ENCODE peak calls at places on chromosomes 1 and 21, in four cellular contexts. One of them, this sample, is unnamed.

GRCh38 chr1:40162791-40163441 is 1.7 kb downstream of the RLF start:
- DNase-seq in CD8-positive, alpha-beta memory T cell: no peak
- DNase-seq in lower lobe of right lung: no peak
- DNase-seq in gastrocnemius medialis: no peak
- DNase-seq in this sample: no peak

GRCh38 chr1:227577500-227577899 is 14.1 kb downstream of the ZNF678 start:
- DNase-seq in CD8-positive, alpha-beta memory T cell: no peak
- DNase-seq in lower lobe of right lung: no peak
- DNase-seq in gastrocnemius medialis: no peak
- DNase-seq in this sample: no peak

GRCh38 chr1:18681423-18681835 is 50.8 kb downstream of the PAX7 start:
- DNase-seq in CD8-positive, alpha-beta memory T cell: no peak
- DNase-seq in lower lobe of right lung: no peak
- DNase-seq in gastrocnemius medialis: no peak
- DNase-seq in this sample: no peak

GRCh38 chr1:156703741-156704140 is 1.6 kb downstream of the CRABP2 start:
- DNase-seq in CD8-positive, alpha-beta memory T cell: no peak
- DNase-seq in lower lobe of right lung: no peak
- DNase-seq in gastrocnemius medialis: no peak
- DNase-seq in this sample: no peak

GRCh38 chr1:8347635-8348034 is 29.7 kb downstream of the SLC45A1 start:
- DNase-seq in CD8-positive, alpha-beta memory T cell: no peak
- DNase-seq in lower lobe of right lung: no peak
- DNase-seq in gastrocnemius medialis: no peak
- DNase-seq in this sample: no peak

GRCh38 chr21:46022551-46023107 is 41.1 kb downstream of the COL6A1 start:
- DNase-seq in CD8-positive, alpha-beta memory T cell: no peak
- DNase-seq in lower lobe of right lung: no peak
- DNase-seq in gastrocnemius medialis: no peak
- DNase-seq in this sample: no peak

GRCh38 chr1:244964112-244964971 is 100.0 kb upstream of the HNRNPU start:
- DNase-seq in CD8-positive, alpha-beta memory T cell: no peak
- DNase-seq in lower lobe of right lung: no peak
- DNase-seq in gastrocnemius medialis: no peak
- DNase-seq in this sample: no peak

GRCh38 chr1:94878329-94878728 is 48.6 kb downstream of the CNN3 start:
- DNase-seq in CD8-positive, alpha-beta memory T cell: no peak
- DNase-seq in lower lobe of right lung: no peak
- DNase-seq in gastrocnemius medialis: no peak
- DNase-seq in this sample: no peak

GRCh38 chr1:183023601-183024351 is 556 bp downstream of the LAMC1 start:
- DNase-seq in CD8-positive, alpha-beta memory T cell: no peak
- DNase-seq in lower lobe of right lung: peak; percentile 85
- DNase-seq in gastrocnemius medialis: peak; percentile 85
- DNase-seq in this sample: no peak

GRCh38 chr1:175784826-175785225 is 41.4 kb upstream of the TNR start:
- DNase-seq in CD8-positive, alpha-beta memory T cell: no peak
- DNase-seq in lower lobe of right lung: no peak
- DNase-seq in gastrocnemius medialis: no peak
- DNase-seq in this sample: no peak

GRCh38 chr1:207313131-207313530 is 8.3 kb upstream of the CD55 start:
- DNase-seq in CD8-positive, alpha-beta memory T cell: no peak
- DNase-seq in lower lobe of right lung: no peak
- DNase-seq in gastrocnemius medialis: no peak
- DNase-seq in this sample: no peak

GRCh38 chr1:111990878-111991760 is 1.7 kb upstream of the KCND3 start:
- DNase-seq in CD8-positive, alpha-beta memory T cell: no peak
- DNase-seq in lower lobe of right lung: peak; percentile 79
- DNase-seq in gastrocnemius medialis: peak; percentile 66
- DNase-seq in this sample: no peak

GRCh38 chr1:46642091-46642680 is 25.6 kb upstream of the MOB3C start:
- DNase-seq in CD8-positive, alpha-beta memory T cell: no peak
- DNase-seq in lower lobe of right lung: no peak
- DNase-seq in gastrocnemius medialis: no peak
- DNase-seq in this sample: no peak

GRCh38 chr21:42097860-42098259 is 26.7 kb downstream of the UMODL1 start:
- DNase-seq in CD8-positive, alpha-beta memory T cell: no peak
- DNase-seq in lower lobe of right lung: no peak
- DNase-seq in gastrocnemius medialis: no peak
- DNase-seq in this sample: no peak

GRCh38 chr1:64864018-64864945 is 102.1 kb downstream of the JAK1 start:
- DNase-seq in CD8-positive, alpha-beta memory T cell: peak; percentile 74
- DNase-seq in lower lobe of right lung: peak; percentile 81
- DNase-seq in gastrocnemius medialis: peak; percentile 44
- DNase-seq in this sample: peak; percentile 29

GRCh38 chr1:101235696-101236545 is 898 bp upstream of the S1PR1 start:
- DNase-seq in CD8-positive, alpha-beta memory T cell: peak; percentile 73
- DNase-seq in lower lobe of right lung: peak; percentile 65
- DNase-seq in gastrocnemius medialis: peak; percentile 8
- DNase-seq in this sample: peak; percentile 66

GRCh38 chr1:77170687-77171086 is 48.5 kb downstream of the PIGK start:
- DNase-seq in CD8-positive, alpha-beta memory T cell: no peak
- DNase-seq in lower lobe of right lung: no peak
- DNase-seq in gastrocnemius medialis: no peak
- DNase-seq in this sample: no peak

GRCh38 chr1:83741348-83741747 is 257.6 kb downstream of the TTLL7 start:
- DNase-seq in CD8-positive, alpha-beta memory T cell: no peak
- DNase-seq in lower lobe of right lung: no peak
- DNase-seq in gastrocnemius medialis: no peak
- DNase-seq in this sample: no peak

GRCh38 chr21:42079939-42080787 is 9.0 kb downstream of the UMODL1 start:
- DNase-seq in CD8-positive, alpha-beta memory T cell: no peak
- DNase-seq in lower lobe of right lung: no peak
- DNase-seq in gastrocnemius medialis: no peak
- DNase-seq in this sample: no peak

GRCh38 chr21:42221581-42222345 is 2.8 kb downstream of the ABCG1 start:
- DNase-seq in CD8-positive, alpha-beta memory T cell: no peak
- DNase-seq in lower lobe of right lung: no peak
- DNase-seq in gastrocnemius medialis: no peak
- DNase-seq in this sample: no peak

GRCh38 chr1:228370439-228370940 is 36.1 kb downstream of the TRIM11 start:
- DNase-seq in CD8-positive, alpha-beta memory T cell: no peak
- DNase-seq in lower lobe of right lung: peak; percentile 39
- DNase-seq in gastrocnemius medialis: no peak
- DNase-seq in this sample: no peak

DNA sequence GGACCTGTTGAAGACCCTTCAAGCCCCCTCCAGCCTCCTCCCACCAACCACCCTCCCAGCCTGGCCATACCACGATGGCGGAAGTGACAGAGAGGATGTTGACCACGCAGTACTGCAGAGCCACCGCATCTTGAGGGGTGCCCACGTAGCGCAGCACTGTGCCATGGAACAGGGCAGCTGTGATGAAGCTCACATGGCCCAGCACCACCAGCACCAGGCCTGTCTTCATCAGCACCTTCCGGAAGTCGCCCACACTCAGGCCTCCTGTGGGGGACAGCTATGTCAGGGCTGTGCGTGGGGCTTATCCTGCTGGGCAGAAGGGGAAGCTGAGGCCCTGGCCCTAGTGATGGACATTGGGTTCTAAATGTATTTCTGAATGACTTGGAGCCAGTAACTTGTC is 3.1 kb downstream of the TMEM54 start:
- DNase-seq in CD8-positive, alpha-beta memory T cell: no peak
- DNase-seq in lower lobe of right lung: no peak
- DNase-seq in gastrocnemius medialis: no peak
- DNase-seq in this sample: no peak
- H3K27me3 ChIP-seq in CD8-positive, alpha-beta memory T cell: peaks cover 45% of the 10 kb centered on the region
- H3K27me3 ChIP-seq in lower lobe of right lung: peaks cover 37% of the 10 kb centered on the region
- H3K27me3 ChIP-seq in gastrocnemius medialis: peaks cover 15% of the 10 kb centered on the region
- H3K27me3 ChIP-seq in this sample: peaks cover 38% of the 10 kb centered on the region

GRCh38 chr1:218163371-218163770 is 121.7 kb upstream of the RRP15 start:
- DNase-seq in CD8-positive, alpha-beta memory T cell: no peak
- DNase-seq in lower lobe of right lung: no peak
- DNase-seq in gastrocnemius medialis: no peak
- DNase-seq in this sample: no peak

GRCh38 chr1:218164111-218164929 is 120.8 kb upstream of the RRP15 start:
- DNase-seq in CD8-positive, alpha-beta memory T cell: no peak
- DNase-seq in lower lobe of right lung: peak; percentile 48
- DNase-seq in gastrocnemius medialis: no peak
- DNase-seq in this sample: no peak

GRCh38 chr1:218165687-218166088 is 119.4 kb upstream of the RRP15 start:
- DNase-seq in CD8-positive, alpha-beta memory T cell: no peak
- DNase-seq in lower lobe of right lung: no peak
- DNase-seq in gastrocnemius medialis: no peak
- DNase-seq in this sample: no peak

GRCh38 chr1:218164930-218165686 is 120.0 kb upstream of the RRP15 start:
- DNase-seq in CD8-positive, alpha-beta memory T cell: no peak
- DNase-seq in lower lobe of right lung: no peak
- DNase-seq in gastrocnemius medialis: no peak
- DNase-seq in this sample: no peak
- H3K27me3 ChIP-seq in CD8-positive, alpha-beta memory T cell: peaks cover 11% of the 10 kb centered on the region
- H3K27me3 ChIP-seq in lower lobe of right lung: peaks cover 80% of the 10 kb centered on the region
- H3K27me3 ChIP-seq in gastrocnemius medialis: peaks cover 73% of the 10 kb centered on the region
- H3K27me3 ChIP-seq in this sample: peaks cover 17% of the 10 kb centered on the region

GRCh38 chr1:155079487-155080249 is 1.0 kb downstream of the EFNA3 start:
- DNase-seq in CD8-positive, alpha-beta memory T cell: no peak
- DNase-seq in lower lobe of right lung: no peak
- DNase-seq in gastrocnemius medialis: no peak
- DNase-seq in this sample: no peak

GRCh38 chr1:155082941-155083541 is 4.4 kb downstream of the EFNA3 start:
- DNase-seq in CD8-positive, alpha-beta memory T cell: no peak
- DNase-seq in lower lobe of right lung: no peak
- DNase-seq in gastrocnemius medialis: no peak
- DNase-seq in this sample: no peak

GRCh38 chr1:155082301-155082940 is 3.8 kb downstream of the EFNA3 start:
- DNase-seq in CD8-positive, alpha-beta memory T cell: no peak
- DNase-seq in lower lobe of right lung: no peak
- DNase-seq in gastrocnemius medialis: no peak
- DNase-seq in this sample: no peak

GRCh38 chr1:155080250-155081228 is 1.9 kb downstream of the EFNA3 start:
- DNase-seq in CD8-positive, alpha-beta memory T cell: peak; percentile 62
- DNase-seq in lower lobe of right lung: no peak
- DNase-seq in gastrocnemius medialis: no peak
- DNase-seq in this sample: no peak

GRCh38 chr1:155081472-155082300 is 3.0 kb downstream of the EFNA3 start:
- DNase-seq in CD8-positive, alpha-beta memory T cell: no peak
- DNase-seq in lower lobe of right lung: no peak
- DNase-seq in gastrocnemius medialis: no peak
- DNase-seq in this sample: no peak
- H3K27me3 ChIP-seq in CD8-positive, alpha-beta memory T cell: peaks cover 43% of the 10 kb centered on the region
- H3K27me3 ChIP-seq in lower lobe of right lung: peaks cover 56% of the 10 kb centered on the region
- H3K27me3 ChIP-seq in gastrocnemius medialis: peaks cover 54% of the 10 kb centered on the region
- H3K27me3 ChIP-seq in this sample: peaks cover 42% of the 10 kb centered on the region

GRCh38 chr1:152514715-152515453 is 602 bp downstream of the CRCT1 start:
- DNase-seq in CD8-positive, alpha-beta memory T cell: no peak
- DNase-seq in lower lobe of right lung: no peak
- DNase-seq in gastrocnemius medialis: no peak
- DNase-seq in this sample: no peak
- H3K27me3 ChIP-seq in CD8-positive, alpha-beta memory T cell: peaks cover 14% of the 10 kb centered on the region
- H3K27me3 ChIP-seq in lower lobe of right lung: peaks cover 52% of the 10 kb centered on the region
- H3K27me3 ChIP-seq in gastrocnemius medialis: peaks cover 22% of the 10 kb centered on the region
- H3K27me3 ChIP-seq in this sample: peaks cover 19% of the 10 kb centered on the region

GRCh38 chr21:35478096-35479080 is 429.3 kb upstream of the RUNX1 start:
- DNase-seq in CD8-positive, alpha-beta memory T cell: no peak
- DNase-seq in lower lobe of right lung: no peak
- DNase-seq in gastrocnemius medialis: no peak
- DNase-seq in this sample: no peak

GRCh38 chr21:35475768-35476167 is 426.7 kb upstream of the RUNX1 start:
- DNase-seq in CD8-positive, alpha-beta memory T cell: no peak
- DNase-seq in lower lobe of right lung: no peak
- DNase-seq in gastrocnemius medialis: no peak
- DNase-seq in this sample: no peak

GRCh38 chr21:35475006-35475405 is 425.9 kb upstream of the RUNX1 start:
- DNase-seq in CD8-positive, alpha-beta memory T cell: no peak
- DNase-seq in lower lobe of right lung: no peak
- DNase-seq in gastrocnemius medialis: no peak
- DNase-seq in this sample: no peak

GRCh38 chr21:35477622-35478021 is 428.5 kb upstream of the RUNX1 start:
- DNase-seq in CD8-positive, alpha-beta memory T cell: no peak
- DNase-seq in lower lobe of right lung: no peak
- DNase-seq in gastrocnemius medialis: no peak
- DNase-seq in this sample: no peak

GRCh38 chr21:35476616-35477395 is 427.7 kb upstream of the RUNX1 start:
- DNase-seq in CD8-positive, alpha-beta memory T cell: no peak
- DNase-seq in lower lobe of right lung: no peak
- DNase-seq in gastrocnemius medialis: no peak
- DNase-seq in this sample: no peak
- H3K27me3 ChIP-seq in CD8-positive, alpha-beta memory T cell: no peaks in the 10 kb centered on the region
- H3K27me3 ChIP-seq in lower lobe of right lung: no peaks in the 10 kb centered on the region
- H3K27me3 ChIP-seq in gastrocnemius medialis: no peaks in the 10 kb centered on the region
- H3K27me3 ChIP-seq in this sample: no peaks in the 10 kb centered on the region

DNA sequence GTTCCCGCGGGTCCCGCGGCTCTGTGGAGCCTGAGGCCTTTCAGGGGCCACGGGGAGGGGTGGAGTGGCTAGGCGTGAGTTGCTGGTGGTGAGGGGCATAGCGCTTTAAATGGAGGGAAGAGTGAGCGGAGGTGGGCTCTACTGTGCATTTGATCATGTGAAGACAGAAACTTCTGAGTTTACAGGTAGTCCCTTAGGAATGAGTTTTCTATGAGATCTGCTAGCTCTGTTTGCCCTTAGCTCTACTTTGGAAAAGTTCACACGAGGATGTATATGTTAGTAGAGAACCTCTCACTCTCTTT is 593 bp downstream of the ST6GALNAC3 start:
- DNase-seq in CD8-positive, alpha-beta memory T cell: no peak
- DNase-seq in lower lobe of right lung: no peak
- DNase-seq in gastrocnemius medialis: no peak
- DNase-seq in this sample: no peak
- H3K27me3 ChIP-seq in CD8-positive, alpha-beta memory T cell: no peaks in the 10 kb centered on the region
- H3K27me3 ChIP-seq in lower lobe of right lung: no peaks in the 10 kb centered on the region
- H3K27me3 ChIP-seq in gastrocnemius medialis: no peaks in the 10 kb centered on the region
- H3K27me3 ChIP-seq in this sample: no peaks in the 10 kb centered on the region

DNA sequence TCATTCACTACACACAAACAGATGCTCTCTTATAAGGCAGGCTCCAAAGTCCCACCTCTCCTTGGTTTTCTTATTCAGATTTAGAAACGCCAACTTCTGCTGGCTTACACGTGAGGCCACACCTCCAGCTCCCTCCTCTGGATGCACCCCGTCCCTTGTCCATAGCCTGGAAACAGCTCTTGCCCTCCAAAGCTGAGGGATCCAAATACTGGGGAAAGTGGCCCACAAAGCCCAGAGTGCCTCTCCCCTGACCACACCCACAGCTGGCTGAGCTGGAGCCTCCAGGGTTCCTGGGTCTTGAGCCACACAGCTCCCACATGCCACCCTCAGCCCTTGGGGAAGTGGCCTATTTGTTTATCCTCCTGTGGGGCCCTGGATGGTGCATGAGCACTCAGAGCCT is 4.5 kb downstream of the LAD1 start:
- DNase-seq in CD8-positive, alpha-beta memory T cell: no peak
- DNase-seq in lower lobe of right lung: no peak
- DNase-seq in gastrocnemius medialis: no peak
- DNase-seq in this sample: no peak
- H3K27me3 ChIP-seq in CD8-positive, alpha-beta memory T cell: no peaks in the 10 kb centered on the region
- H3K27me3 ChIP-seq in lower lobe of right lung: peaks cover 15% of the 10 kb centered on the region
- H3K27me3 ChIP-seq in gastrocnemius medialis: peaks cover 10% of the 10 kb centered on the region
- H3K27me3 ChIP-seq in this sample: peaks cover 23% of the 10 kb centered on the region

GRCh38 chr1:66527688-66528087 is 6.3 kb upstream of the SGIP1 start:
- DNase-seq in CD8-positive, alpha-beta memory T cell: no peak
- DNase-seq in lower lobe of right lung: no peak
- DNase-seq in gastrocnemius medialis: no peak
- DNase-seq in this sample: no peak

GRCh38 chr1:66526036-66526435 is 7.9 kb upstream of the SGIP1 start:
- DNase-seq in CD8-positive, alpha-beta memory T cell: no peak
- DNase-seq in lower lobe of right lung: no peak
- DNase-seq in gastrocnemius medialis: no peak
- DNase-seq in this sample: no peak

GRCh38 chr1:66523502-66523901 is 10.5 kb upstream of the SGIP1 start:
- DNase-seq in CD8-positive, alpha-beta memory T cell: no peak
- DNase-seq in lower lobe of right lung: no peak
- DNase-seq in gastrocnemius medialis: no peak
- DNase-seq in this sample: no peak

GRCh38 chr1:66526991-66527390 is 7.0 kb upstream of the SGIP1 start:
- DNase-seq in CD8-positive, alpha-beta memory T cell: no peak
- DNase-seq in lower lobe of right lung: no peak
- DNase-seq in gastrocnemius medialis: no peak
- DNase-seq in this sample: no peak

GRCh38 chr1:66525086-66525485 is 8.9 kb upstream of the SGIP1 start:
- DNase-seq in CD8-positive, alpha-beta memory T cell: no peak
- DNase-seq in lower lobe of right lung: no peak
- DNase-seq in gastrocnemius medialis: no peak
- DNase-seq in this sample: no peak
- H3K27me3 ChIP-seq in CD8-positive, alpha-beta memory T cell: no peaks in the 10 kb centered on the region
- H3K27me3 ChIP-seq in lower lobe of right lung: no peaks in the 10 kb centered on the region
- H3K27me3 ChIP-seq in gastrocnemius medialis: no peaks in the 10 kb centered on the region
- H3K27me3 ChIP-seq in this sample: no peaks in the 10 kb centered on the region

This sample was measured in effector memory CD4-positive, alpha-beta T cell.